ENCODE peak calls at places on chromosomes 1 and 21, in five cellular contexts. R is left ventricle myocardium inferior, U is upper lobe of right lung, I is adrenal gland, J is mucosa of descending colon. K is an unnamed sample. For H3K4me1, the result is how much of the 10 kb centered on the place peaks cover.

GRCh38 chr1:172402878-172403573 is 17.5 kb upstream of the C1orf105 start:
- DNase-seq in R (no peak), U (no peak), I (no peak), J (no peak), K (no peak)

GRCh38 chr1:226061793-226062557 is 541 bp upstream of the H3-3A start:
- DNase-seq in R (peak), U (peak), I (peak), J (peak), K (peak)

GRCh38 chr1:162912061-162912667 is 51.2 kb upstream of the CCDC190 start:
- DNase-seq in R (no peak), U (no peak), I (no peak), J (no peak), K (no peak)

GRCh38 chr1:161171696-161172095 is 5.5 kb downstream of the PPOX start:
- DNase-seq in R (no peak), U (no peak), I (no peak), J (no peak), K (no peak)

GRCh38 chr1:173666646-173667045 is 3.0 kb downstream of the ANKRD45 start:
- DNase-seq in R (no peak), U (no peak), I (no peak), J (no peak), K (no peak)

GRCh38 chr1:53025034-53025777 is 36.8 kb upstream of the PODN start:
- DNase-seq in R (peak), U (no peak), I (peak), J (no peak), K (no peak)

GRCh38 chr1:198577444-198577843 is 37.0 kb upstream of the ATP6V1G3 start:
- DNase-seq in R (no peak), U (no peak), I (no peak), J (no peak), K (no peak)

GRCh38 chr1:187045371-187045770 is 216.6 kb downstream of the PLA2G4A start:
- DNase-seq in R (no peak), U (no peak), I (no peak), J (no peak), K (no peak)

GRCh38 chr1:37437058-37437457 is 37.3 kb upstream of the ZC3H12A start:
- DNase-seq in R (no peak), U (no peak), I (no peak), J (no peak), K (no peak)

GRCh38 chr1:111920221-111921024 is 69.0 kb downstream of the KCND3 start:
- DNase-seq in R (peak), U (no peak), I (no peak), J (no peak), K (no peak)

GRCh38 chr1:63669151-63669961 is 76.1 kb downstream of the PGM1 start:
- DNase-seq in R (no peak), U (no peak), I (no peak), J (no peak), K (peak)

GRCh38 chr1:153794671-153795324 is 19.6 kb downstream of the SLC27A3 start:
- DNase-seq in R (no peak), U (peak), I (no peak), J (peak), K (no peak)

GRCh38 chr1:24108334-24109165 is 3.4 kb downstream of the MYOM3 start:
- DNase-seq in R (no peak), U (peak), I (peak), J (no peak), K (peak)

GRCh38 chr1:78617615-78618026 is 2.6 kb upstream of the IFI44L start:
- DNase-seq in R (peak), U (peak), I (peak), J (peak), K (peak)

GRCh38 chr1:37432636-37433035 is 41.7 kb upstream of the ZC3H12A start:
- DNase-seq in R (no peak), U (no peak), I (no peak), J (no peak), K (no peak)

GRCh38 chr1:206556748-206557635 is 49.7 kb downstream of the RASSF5 start:
- DNase-seq in R (peak), U (peak), I (peak), J (peak), K (peak)

GRCh38 chr1:153610334-153611023 is 2.5 kb downstream of the S100A16 start:
- DNase-seq in R (no peak), U (no peak), I (no peak), J (no peak), K (no peak)

GRCh38 chr21:36994501-36995189 is 11.9 kb upstream of the RIPPLY3 start:
- DNase-seq in R (no peak), U (no peak), I (no peak), J (no peak), K (no peak)

GRCh38 chr1:170545476-170545875 is 13.5 kb downstream of the GORAB start:
- DNase-seq in R (no peak), U (no peak), I (no peak), J (no peak), K (no peak)

GRCh38 chr1:154833841-154834240 is 36.2 kb downstream of the KCNN3 start:
- DNase-seq in R (no peak), U (no peak), I (no peak), J (no peak), K (no peak)

GRCh38 chr1:8384088-8384487 is 66.2 kb downstream of the SLC45A1 start:
- DNase-seq in R (no peak), U (no peak), I (no peak), J (no peak), K (no peak)

GRCh38 chr1:10665930-10666850 is 130.3 kb downstream of the CASZ1 start:
- DNase-seq in R (peak), U (peak), I (peak), J (no peak), K (peak)

GRCh38 chr1:39818482-39818881 is 29.8 kb upstream of the BMP8B start:
- DNase-seq in R (no peak), U (peak), I (no peak), J (peak), K (peak)

GRCh38 chr21:30268608-30269197 is 14.0 kb downstream of the KRTAP24-1 start:
- DNase-seq in R (no peak), U (no peak), I (no peak), J (no peak), K (no peak)

GRCh38 chr1:55443175-55443933 is 228.2 kb upstream of the USP24 start:
- DNase-seq in R (peak), U (peak), I (peak), J (peak), K (peak)

GRCh38 chr1:1420654-1421134 is 382 bp downstream of the ANKRD65 start:
- DNase-seq in R (no peak), U (no peak), I (no peak), J (peak), K (peak)

GRCh38 chr1:145845514-145846161 is at the start of gene NUDT17:
- DNase-seq in R (peak), U (peak), I (peak), J (peak), K (peak)

GRCh38 chr1:162720996-162721395 is 69.5 kb upstream of the HSD17B7 start:
- DNase-seq in R (no peak), U (no peak), I (no peak), J (no peak), K (no peak)

GRCh38 chr1:19287436-19288185 is 959 bp downstream of the AKR7A3 start:
- DNase-seq in R (no peak), U (no peak), I (no peak), J (peak), K (no peak)

GRCh38 chr1:18390953-18391352 is 89.8 kb upstream of the KLHDC7A start:
- DNase-seq in R (no peak), U (no peak), I (no peak), J (no peak), K (no peak)

GRCh38 chr1:177048314-177049069 is 116.0 kb downstream of the ASTN1 start:
- DNase-seq in R (no peak), U (no peak), I (no peak), J (no peak), K (no peak)

GRCh38 chr21:38505654-38506523 is 7.6 kb upstream of the ERG start:
- DNase-seq in R (no peak), U (no peak), I (no peak), J (no peak), K (no peak)

GRCh38 chr1:38657441-38657840 is 202.1 kb downstream of the RRAGC start:
- DNase-seq in R (no peak), U (no peak), I (no peak), J (no peak), K (no peak)

GRCh38 chr1:35675773-35676172 is 34.4 kb upstream of the PSMB2 start:
- DNase-seq in R (no peak), U (no peak), I (no peak), J (no peak), K (no peak)

GRCh38 chr1:115233598-115233997 is 104.5 kb downstream of the NGF start:
- DNase-seq in R (no peak), U (no peak), I (no peak), J (no peak), K (no peak)

GRCh38 chr1:58929667-58930325 is 145.9 kb upstream of the JUN start:
- DNase-seq in R (no peak), U (no peak), I (no peak), J (peak), K (no peak)

GRCh38 chr1:39816431-39817090 is 27.9 kb upstream of the BMP8B start:
- DNase-seq in R (peak), U (peak), I (peak), J (peak), K (peak)

DNA sequence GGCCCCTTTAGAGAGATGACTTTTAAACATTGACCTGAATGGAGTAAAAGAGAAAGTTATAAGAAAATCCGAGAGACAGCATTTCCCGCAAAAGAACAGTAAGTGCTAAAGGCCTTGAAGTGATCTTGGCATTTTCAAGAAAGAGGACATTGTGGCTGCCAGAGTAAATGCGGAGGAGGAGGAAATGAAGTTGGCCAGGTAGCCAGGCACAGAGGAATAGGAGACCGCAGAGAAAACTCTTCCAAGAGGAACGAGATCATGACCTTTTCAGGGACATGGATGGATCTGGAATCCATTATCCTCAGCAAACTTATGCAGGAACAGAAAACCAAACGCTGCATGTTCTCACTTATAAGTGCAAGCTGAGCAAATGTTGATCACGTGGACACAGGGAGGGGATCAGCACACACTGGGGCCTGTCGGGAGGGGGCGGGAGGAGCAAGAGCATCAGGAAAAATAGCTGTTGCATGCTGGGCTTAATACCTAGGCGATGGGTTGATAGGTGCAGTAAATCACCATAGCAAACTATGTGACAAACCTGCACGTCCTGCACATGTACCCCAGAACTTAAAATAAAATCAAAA is 49.7 kb downstream of the EEIG2 start:
- DNase-seq in R (no peak), U (no peak), I (no peak), J (no peak), K (no peak)
- H3K4me1 ChIP-seq in R (under half), U (under half), I (under half), J (under half), K (under half)

GRCh38 chr21:44738621-44739020 is 27.2 kb upstream of the TSPEAR start:
- DNase-seq in R (no peak), U (no peak), I (no peak), J (no peak), K (no peak)
- H3K4me1 ChIP-seq in R (under half), U (under half), I (under half), J (under half), K (under half)

GRCh38 chr1:32181065-32181464 is 1.6 kb downstream of the TXLNA start:
- DNase-seq in R (no peak), U (no peak), I (no peak), J (no peak), K (no peak)

GRCh38 chr1:32180186-32181060 is 948 bp downstream of the TXLNA start:
- DNase-seq in R (peak), U (peak), I (peak), J (peak), K (peak)

GRCh38 chr1:32179193-32179442 is 357 bp upstream of the TXLNA start:
- DNase-seq in R (no peak), U (no peak), I (no peak), J (no peak), K (no peak)

GRCh38 chr1:32178380-32179192 is 889 bp upstream of the TXLNA start:
- DNase-seq in R (no peak), U (no peak), I (no peak), J (no peak), K (no peak)

GRCh38 chr1:32179443-32180185 is at the start of gene TXLNA:
- DNase-seq in R (peak), U (peak), I (peak), J (peak), K (peak)
- H3K4me1 ChIP-seq in R (half or more), U (under half), I (under half), J (under half), K (under half)

DNA sequence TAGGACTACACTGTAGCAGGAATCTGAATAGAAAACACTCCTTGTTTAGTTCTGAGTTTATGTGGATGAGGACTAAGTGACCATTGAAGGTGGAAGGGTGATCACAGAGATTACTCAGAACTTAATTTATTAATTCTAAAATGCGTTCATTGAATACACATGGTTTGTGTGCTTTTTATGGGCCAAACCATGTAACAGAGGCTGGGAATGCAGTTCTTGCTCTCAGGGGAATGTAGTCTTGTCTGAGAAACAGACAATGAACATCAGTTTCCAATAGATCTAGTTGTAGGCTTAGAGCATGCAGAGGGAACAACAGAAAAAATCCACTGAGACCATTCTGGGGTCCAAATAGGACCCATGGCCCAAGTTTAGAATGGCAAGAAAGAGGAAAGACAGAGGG is 46.0 kb downstream of the ITSN1 start:
- DNase-seq in R (no peak), U (no peak), I (no peak), J (no peak), K (no peak)
- H3K4me1 ChIP-seq in R (half or more), U (under half), I (under half), J (under half), K (under half)

GRCh38 chr1:203273206-203273868 is 32.0 kb upstream of the BTG2 start:
- DNase-seq in R (peak), U (peak), I (peak), J (peak), K (peak)
- H3K4me1 ChIP-seq in R (half or more), U (half or more), I (under half), J (under half), K (half or more)